ENCODE peak calls at places on chromosomes 5 and 9, in nine cellular contexts. K is KBM-7, B is nucleus accumbens, I is EH, Z is Right ventricle myocardium superior, X is AG08395, M is bronchial epithelial cell, C is iPS DF 19.7, G is SW 1271. N is an unnamed sample.

GRCh38 chr5:128536861-128537305 is 1.2 kb downstream of the FBN2 start:
- DNase-seq in K (peak; percentile 19), B (no peak), I (peak; percentile 58), Z (no peak), X (no peak), M (no peak), C (no peak), G (no peak), N (no peak)

GRCh38 chr9:96858670-96859069 is 4.4 kb upstream of the ZNF782 start:
- DNase-seq in K (no peak), B (no peak), I (no peak), Z (no peak), X (no peak), M (no peak), C (no peak), G (no peak), N (no peak)

GRCh38 chr5:136457390-136458094 is 92.2 kb upstream of the TRPC7 start:
- DNase-seq in K (no peak), B (no peak), I (no peak), Z (no peak), X (no peak), M (no peak), C (no peak), G (no peak), N (no peak)

GRCh38 chr5:100691085-100691484 is 155.9 kb downstream of the FAM174A start:
- DNase-seq in K (no peak), B (no peak), I (no peak), Z (no peak), X (no peak), M (no peak), C (no peak), G (no peak), N (no peak)

GRCh38 chr5:160438316-160439204 is 16.9 kb downstream of the PTTG1 start:
- DNase-seq in K (peak; percentile 86), B (peak; percentile 35), I (peak; percentile 62), Z (no peak), X (peak; percentile 77), M (peak; percentile 64), C (peak; percentile 47), G (no peak), N (no peak)

GRCh38 chr5:172437445-172438303 is 16.7 kb downstream of the SH3PXD2B start:
- DNase-seq in K (no peak), B (peak; percentile 33), I (peak; percentile 85), Z (peak; percentile 80), X (peak; percentile 66), M (peak; percentile 90), C (no peak), G (no peak), N (peak; percentile 85)

GRCh38 chr5:32326216-32326772 is 13.6 kb upstream of the MTMR12 start:
- DNase-seq in K (no peak), B (no peak), I (peak; percentile 53), Z (no peak), X (peak; percentile 16), M (no peak), C (no peak), G (no peak), N (no peak)

GRCh38 chr5:68884893-68885292 is 208.9 kb upstream of the SLC30A5 start:
- DNase-seq in K (peak; percentile 10), B (no peak), I (peak; percentile 19), Z (no peak), X (no peak), M (peak; percentile 17), C (no peak), G (no peak), N (no peak)

GRCh38 chr5:33010851-33011250 is 299.7 kb downstream of the NPR3 start:
- DNase-seq in K (no peak), B (no peak), I (peak; percentile 69), Z (no peak), X (peak; percentile 16), M (no peak), C (no peak), G (no peak), N (no peak)

GRCh38 chr5:135482383-135482933 is 30.3 kb upstream of the TIFAB start:
- DNase-seq in K (peak; percentile 88), B (no peak), I (no peak), Z (no peak), X (no peak), M (no peak), C (no peak), G (no peak), N (no peak)

GRCh38 chr5:179255527-179256228 is 89.6 kb downstream of the ADAMTS2 start:
- DNase-seq in K (no peak), B (no peak), I (no peak), Z (peak; percentile 37), X (no peak), M (no peak), C (no peak), G (no peak), N (no peak)

GRCh38 chr5:180598797-180599589 is 7.7 kb upstream of the SCGB3A1 start:
- DNase-seq in K (no peak), B (no peak), I (no peak), Z (peak; percentile 30), X (no peak), M (no peak), C (no peak), G (no peak), N (no peak)

GRCh38 chr5:76252437-76252836 is 150.6 kb upstream of the IQGAP2 start:
- DNase-seq in K (no peak), B (no peak), I (no peak), Z (no peak), X (no peak), M (peak; percentile 32), C (no peak), G (no peak), N (no peak)

GRCh38 chr9:69554945-69555344 is 117.2 kb downstream of the APBA1 start:
- DNase-seq in K (no peak), B (no peak), I (peak; percentile 84), Z (no peak), X (peak; percentile 26), M (peak; percentile 52), C (no peak), G (no peak), N (no peak)

GRCh38 chr5:115543931-115544370 is 624 bp downstream of the FEM1C start:
- DNase-seq in K (peak; percentile 66), B (peak; percentile 68), I (peak; percentile 68), Z (peak; percentile 61), X (peak; percentile 26), M (peak; percentile 33), C (peak; percentile 9), G (peak; percentile 13), N (no peak)

GRCh38 chr5:147869112-147869511 is 9.4 kb upstream of the SCGB3A2 start:
- DNase-seq in K (no peak), B (no peak), I (no peak), Z (no peak), X (no peak), M (no peak), C (peak; percentile 70), G (no peak), N (no peak)

GRCh38 chr5:34542818-34543217 is 113.3 kb upstream of the RAI14 start:
- DNase-seq in K (no peak), B (no peak), I (no peak), Z (no peak), X (no peak), M (no peak), C (no peak), G (no peak), N (no peak)

GRCh38 chr5:123809594-123810172 is 297.7 kb downstream of the CSNK1G3 start:
- DNase-seq in K (no peak), B (no peak), I (no peak), Z (no peak), X (no peak), M (no peak), C (no peak), G (no peak), N (no peak)

GRCh38 chr9:33151007-33151557 is 16.1 kb downstream of the B4GALT1 start:
- DNase-seq in K (no peak), B (no peak), I (peak; percentile 96), Z (peak; percentile 82), X (peak; percentile 85), M (peak; percentile 74), C (no peak), G (no peak), N (peak; percentile 51)

GRCh38 chr5:1792842-1793266 is 6.8 kb downstream of the MRPL36 start:
- DNase-seq in K (peak; percentile 95), B (no peak), I (peak; percentile 90), Z (peak; percentile 42), X (peak; percentile 35), M (peak; percentile 50), C (no peak), G (no peak), N (no peak)